ENCODE peak calls at places on chromosomes 12 and 14, in nine cellular contexts. A is NCI-H510A, V is NCI-H2029, O is hepatocyte, S is cardiac fibroblast, L is ureter, N is neuronal stem cell, K is epithelial cell of esophagus, Z is tibial artery. F is an unnamed sample.

GRCh38 chr12:69396041-69396440 is 36.5 kb downstream of the YEATS4 start:
- DNase-seq in A (no peak), V (no peak), O (no peak), S (peak; percentile 54), L (no peak), N (no peak), K (peak; percentile 25), Z (no peak), F (no peak)

GRCh38 chr14:74949211-74949610 is 6.2 kb downstream of the PGF start:
- DNase-seq in A (no peak), V (no peak), O (no peak), S (no peak), L (no peak), N (no peak), K (no peak), Z (peak; percentile 15), F (no peak)

GRCh38 chr12:104720346-104721064 is 237.6 kb downstream of the SLC41A2 start:
- DNase-seq in A (no peak), V (no peak), O (no peak), S (peak; percentile 33), L (no peak), N (no peak), K (no peak), Z (no peak), F (peak; percentile 46)

GRCh38 chr14:71932229-71932951 is at the start of gene RGS6:
- DNase-seq in A (peak; percentile 74), V (no peak), O (peak; percentile 88), S (peak; percentile 8), L (no peak), N (peak; percentile 50), K (peak; percentile 75), Z (no peak), F (no peak)

GRCh38 chr12:46886541-46887041 is 60.8 kb upstream of the SLC38A4 start:
- DNase-seq in A (no peak), V (no peak), O (no peak), S (peak; percentile 61), L (no peak), N (no peak), K (peak; percentile 13), Z (no peak), F (peak; percentile 54)

GRCh38 chr14:58944226-58944769 is 244.2 kb upstream of the DAAM1 start:
- DNase-seq in A (peak; percentile 57), V (peak; percentile 52), O (peak; percentile 42), S (no peak), L (no peak), N (no peak), K (no peak), Z (no peak), F (no peak)

GRCh38 chr14:50225067-50225973 is 6.1 kb downstream of the SOS2 start:
- DNase-seq in A (no peak), V (no peak), O (no peak), S (peak; percentile 91), L (no peak), N (no peak), K (peak; percentile 58), Z (no peak), F (peak; percentile 90)

GRCh38 chr12:65252515-65252914 is 26.0 kb upstream of the MSRB3 start:
- DNase-seq in A (no peak), V (no peak), O (no peak), S (no peak), L (no peak), N (no peak), K (no peak), Z (no peak), F (no peak)

GRCh38 chr12:124424516-124424905 is 129.6 kb downstream of the RFLNA start:
- DNase-seq in A (no peak), V (no peak), O (no peak), S (no peak), L (no peak), N (no peak), K (no peak), Z (no peak), F (no peak)

GRCh38 chr12:116397148-116397547 is 119.7 kb upstream of the MED13L start:
- DNase-seq in A (no peak), V (no peak), O (no peak), S (peak; percentile 70), L (no peak), N (no peak), K (peak; percentile 78), Z (no peak), F (peak; percentile 59)

GRCh38 chr14:23544511-23545447 is 6.8 kb downstream of the ZFHX2 start:
- DNase-seq in A (peak; percentile 47), V (peak; percentile 100), O (no peak), S (no peak), L (no peak), N (no peak), K (peak; percentile 11), Z (peak; percentile 43), F (no peak)

GRCh38 chr12:7075518-7075917 is 15.0 kb downstream of the C1S start:
- DNase-seq in A (no peak), V (no peak), O (no peak), S (no peak), L (no peak), N (no peak), K (no peak), Z (no peak), F (peak; percentile 19)

GRCh38 chr14:53450871-53451270 is 297.7 kb upstream of the DDHD1 start:
- DNase-seq in A (no peak), V (peak; percentile 9), O (peak; percentile 63), S (peak; percentile 18), L (no peak), N (no peak), K (no peak), Z (no peak), F (no peak)

GRCh38 chr12:109626378-109627115 is 53.0 kb downstream of the MVK start:
- DNase-seq in A (no peak), V (no peak), O (no peak), S (no peak), L (no peak), N (no peak), K (no peak), Z (no peak), F (no peak)

GRCh38 chr12:154058-154457 is 59.9 kb downstream of the SLC6A12 start:
- DNase-seq in A (no peak), V (no peak), O (no peak), S (no peak), L (no peak), N (no peak), K (no peak), Z (no peak), F (no peak)

GRCh38 chr14:93065272-93065730 is 50.4 kb downstream of the ITPK1 start:
- DNase-seq in A (no peak), V (no peak), O (no peak), S (no peak), L (no peak), N (no peak), K (no peak), Z (no peak), F (no peak)

GRCh38 chr14:75424496-75424895 is 3.3 kb upstream of the JDP2 start:
- DNase-seq in A (no peak), V (no peak), O (no peak), S (no peak), L (no peak), N (no peak), K (no peak), Z (no peak), F (no peak)

GRCh38 chr14:76986261-76986565 is 42.3 kb downstream of the IRF2BPL start:
- DNase-seq in A (no peak), V (no peak), O (no peak), S (no peak), L (no peak), N (no peak), K (no peak), Z (no peak), F (no peak)